ENCODE peak calls at places on chromosomes 5 and 9, in seven cellular contexts. A is GM03348; D is left cardiac atrium; C is stimulated activated CD4-positive, alpha-beta T cell treated with anti-CD3 and anti-CD28 coated beads, Interleukin-12 subunit alpha, Interleukin-12 subunit beta, amount 100 ng/mL, for 24 hours; O is NCI-H1105 treated with DMSO at 0.1 percent for 48 hours; E is endothelial cell of umbilical vein; M is germinal center. Z is an unnamed sample.

GRCh38 chr5:149257875-149258705 is 13.6 kb upstream of the AFAP1L1 start:
- DNase-seq in A (peak), D (no peak), C (no peak), O (no peak), E (no peak), M (no peak), Z (no peak)

GRCh38 chr5:98770158-98770910 is 3.1 kb upstream of the RGMB start:
- DNase-seq in A (peak), D (peak), C (peak), O (peak), E (peak), M (no peak), Z (peak)

GRCh38 chr9:130129425-130130061 is 42.7 kb upstream of the NCS1 start:
- DNase-seq in A (no peak), D (no peak), C (peak), O (no peak), E (no peak), M (no peak), Z (no peak)

GRCh38 chr9:99851028-99851822 is 29.5 kb downstream of the NR4A3 start:
- DNase-seq in A (no peak), D (no peak), C (no peak), O (no peak), E (no peak), M (peak), Z (no peak)

GRCh38 chr5:93929146-93929545 is 187.7 kb upstream of the POU5F2 start:
- DNase-seq in A (peak), D (no peak), C (no peak), O (no peak), E (no peak), M (no peak), Z (no peak)

GRCh38 chr9:127949827-127950512 is 12.3 kb upstream of the DPM2 start:
- DNase-seq in A (no peak), D (no peak), C (no peak), O (no peak), E (no peak), M (no peak), Z (no peak)

GRCh38 chr5:149583394-149583793 is 2.1 kb downstream of the ARHGEF37 start:
- DNase-seq in A (peak), D (no peak), C (no peak), O (peak), E (peak), M (no peak), Z (no peak)

GRCh38 chr9:107109324-107109723 is 173.8 kb upstream of the RAD23B start:
- DNase-seq in A (no peak), D (no peak), C (no peak), O (no peak), E (no peak), M (no peak), Z (no peak)

GRCh38 chr5:173915310-173916005 is 27.3 kb downstream of the CPEB4 start:
- DNase-seq in A (peak), D (no peak), C (no peak), O (no peak), E (no peak), M (no peak), Z (no peak)

GRCh38 chr9:30197954-30198353 is 2186.5 kb upstream of the ACO1 start:
- DNase-seq in A (no peak), D (no peak), C (no peak), O (peak), E (no peak), M (no peak), Z (no peak)

GRCh38 chr5:169563369-169563768 is 20.2 kb upstream of the SPDL1 start:
- DNase-seq in A (no peak), D (no peak), C (no peak), O (no peak), E (no peak), M (no peak), Z (no peak)

GRCh38 chr9:137514691-137515337 is 35.4 kb downstream of the PNPLA7 start:
- DNase-seq in A (no peak), D (no peak), C (no peak), O (no peak), E (no peak), M (no peak), Z (no peak)

GRCh38 chr5:89769975-89770374 is 639.6 kb downstream of the CETN3 start:
- DNase-seq in A (no peak), D (no peak), C (no peak), O (no peak), E (peak), M (no peak), Z (no peak)

GRCh38 chr5:162786234-162786633 is 651.2 kb upstream of the CCNG1 start:
- DNase-seq in A (no peak), D (no peak), C (no peak), O (no peak), E (no peak), M (no peak), Z (no peak)

GRCh38 chr9:33159760-33160127 is 7.4 kb downstream of the B4GALT1 start:
- DNase-seq in A (peak), D (peak), C (peak), O (no peak), E (peak), M (peak), Z (no peak)

GRCh38 chr5:52987711-52988329 is 1.3 kb upstream of the ITGA2 start:
- DNase-seq in A (peak), D (no peak), C (no peak), O (no peak), E (peak), M (no peak), Z (no peak)

GRCh38 chr9:130058154-130058553 is 4.4 kb downstream of the GPR107 start:
- DNase-seq in A (no peak), D (no peak), C (no peak), O (no peak), E (no peak), M (no peak), Z (no peak)

GRCh38 chr5:143197260-143197656 is 206.2 kb downstream of the NR3C1 start:
- DNase-seq in A (peak), D (no peak), C (no peak), O (no peak), E (no peak), M (no peak), Z (no peak)

GRCh38 chr5:18850159-18850558 is 1137.8 kb downstream of the CDH18 start:
- DNase-seq in A (no peak), D (no peak), C (no peak), O (no peak), E (no peak), M (no peak), Z (no peak)

GRCh38 chr5:177198738-177199137 is 65.2 kb downstream of the NSD1 start:
- DNase-seq in A (no peak), D (no peak), C (no peak), O (no peak), E (no peak), M (no peak), Z (no peak)

GRCh38 chr9:21413089-21414023 is 4.4 kb downstream of the IFNA8 start:
- DNase-seq in A (no peak), D (no peak), C (no peak), O (no peak), E (no peak), M (no peak), Z (no peak)